ENCODE peak calls at places on chromosomes 11 and 22, in five cellular contexts. R, B, G, W and V are unnamed samples.

GRCh38 chr11:111352235-111352746 is 26.8 kb downstream of the POU2AF1 start:
- DNase-seq in B (no peak), G (no peak), R (no peak), W (no peak), V (no peak)

GRCh38 chr11:76794371-76795284 is 11.5 kb downstream of the TSKU start:
- DNase-seq in W (no peak), R (no peak), G (no peak), B (no peak), V (no peak)

GRCh38 chr11:75269367-75269660 is 28.7 kb downstream of the TPBGL start:
- DNase-seq in W (no peak), B (no peak), G (no peak), R (no peak), V (peak)

GRCh38 chr11:108663154-108663877 is 1.6 kb upstream of the DDX10 start:
- DNase-seq in R (no peak), G (no peak), B (no peak), W (no peak), V (no peak)

GRCh38 chr11:132944557-132944920 is 587.8 kb downstream of the OPCML start:
- DNase-seq in W (no peak), B (no peak), R (no peak), G (no peak), V (no peak)

GRCh38 chr11:69896250-69896649 is 77.0 kb upstream of the FGF3 start:
- DNase-seq in B (no peak), G (no peak), W (no peak), R (no peak), V (no peak)

GRCh38 chr11:17563961-17564686 is 17.1 kb downstream of the OTOG start:
- DNase-seq in R (no peak), G (no peak), B (no peak), W (no peak), V (no peak)

GRCh38 chr11:130606781-130607511 is 158.5 kb downstream of the ADAMTS15 start:
- DNase-seq in W (no peak), R (peak), G (no peak), B (no peak), V (peak)

GRCh38 chr11:24142062-24142461 is 354.8 kb upstream of the LUZP2 start:
- DNase-seq in W (no peak), G (no peak), R (no peak), B (no peak), V (no peak)

GRCh38 chr11:91538065-91538464 is 686.6 kb upstream of the FAT3 start:
- DNase-seq in B (no peak), G (no peak), R (no peak), W (no peak), V (no peak)
- TF ChIP-seq POLR2A in B (no peak), G (no peak), R (no peak), W (no peak), V (no peak)

GRCh38 chr11:65887723-65888162 is 528 bp downstream of the FIBP start:
- DNase-seq in R (no peak), B (no peak), G (no peak), W (no peak), V (no peak)

GRCh38 chr11:65890324-65891179 is at the start of gene CCDC85B:
- DNase-seq in B (peak), W (peak), R (peak), G (peak), V (peak)

GRCh38 chr11:65887026-65887722 is 1.1 kb downstream of the FIBP start:
- DNase-seq in W (no peak), R (no peak), G (no peak), B (no peak), V (peak)

GRCh38 chr11:65885808-65886536 is 2.3 kb downstream of the FIBP start:
- DNase-seq in G (no peak), W (no peak), B (no peak), R (no peak), V (no peak)

GRCh38 chr11:65888163-65888814 is at the start of gene FIBP:
- DNase-seq in B (peak), W (peak), R (peak), G (peak), V (peak)
- TF ChIP-seq POLR2A in B (peak), W (peak), R (peak), G (peak), V (peak)

GRCh38 chr11:45919806-45920530 is 2.3 kb upstream of the PEX16 start:
- DNase-seq in G (peak), R (no peak), W (peak), B (no peak), V (no peak)

GRCh38 chr11:45924036-45924915 is 1.8 kb downstream of the LARGE2 start:
- DNase-seq in G (no peak), W (no peak), B (no peak), R (no peak), V (peak)

GRCh38 chr11:45920531-45921477 is 1.7 kb upstream of the LARGE2 start:
- DNase-seq in G (no peak), W (no peak), B (no peak), R (no peak), V (no peak)

GRCh38 chr11:45922425-45923082 is at the start of gene LARGE2:
- DNase-seq in B (no peak), R (no peak), W (peak), G (no peak), V (no peak)

DNA sequence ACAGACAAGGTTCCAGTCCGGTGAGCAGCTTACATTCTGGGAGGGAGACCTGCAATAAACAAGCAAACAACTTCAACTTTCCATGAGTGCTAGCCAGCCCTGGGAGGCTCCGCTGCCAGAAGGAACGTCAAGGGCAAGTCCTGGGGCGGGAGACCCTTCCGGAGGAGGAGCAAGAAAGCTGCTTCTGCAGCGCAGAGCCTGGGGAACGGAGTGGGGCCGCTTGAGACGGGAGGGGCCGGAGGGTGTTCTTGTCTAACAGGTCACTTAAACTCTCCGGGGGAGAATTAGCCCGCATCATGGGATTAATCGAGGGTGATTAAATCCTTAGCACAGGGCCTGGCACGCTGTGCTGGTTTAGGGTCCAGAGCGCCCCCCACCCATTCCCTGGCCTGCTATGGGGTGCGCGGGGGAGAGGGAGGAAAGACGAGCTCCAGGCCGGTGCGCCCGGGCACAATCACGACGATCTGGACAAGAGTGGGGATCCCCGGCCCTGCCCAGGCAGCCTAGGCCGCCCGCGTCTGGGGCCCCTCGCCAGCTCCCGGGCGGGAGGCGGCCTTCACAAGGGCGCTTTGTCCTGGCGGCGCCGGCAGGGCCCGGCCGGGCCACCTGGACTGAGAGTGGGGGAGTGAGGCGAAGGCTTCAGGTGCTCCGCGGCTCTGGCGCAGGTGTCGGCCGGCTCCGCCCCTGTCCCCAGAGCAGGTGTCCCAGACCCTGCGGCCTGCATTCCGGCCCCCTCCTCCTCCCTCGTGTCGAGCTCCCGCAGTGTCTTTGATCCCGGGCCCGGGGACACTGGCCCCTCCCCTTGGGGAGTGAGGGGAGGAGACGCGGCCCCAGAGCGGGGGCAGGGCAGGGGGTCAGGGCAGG is 663 bp upstream of the LARGE2 start:
- DNase-seq in R (peak), G (peak), B (no peak), W (peak), V (peak)
- TF ChIP-seq POLR2A in R (no peak), G (no peak), B (no peak), W (peak), V (no peak)

GRCh38 chr22:42086051-42086450 is 4.5 kb downstream of the NDUFA6 start:
- DNase-seq in R (no peak), B (no peak), W (no peak), G (no peak), V (no peak)
- TF ChIP-seq POLR2A in R (no peak), B (no peak), W (no peak), G (no peak), V (no peak)

DNA sequence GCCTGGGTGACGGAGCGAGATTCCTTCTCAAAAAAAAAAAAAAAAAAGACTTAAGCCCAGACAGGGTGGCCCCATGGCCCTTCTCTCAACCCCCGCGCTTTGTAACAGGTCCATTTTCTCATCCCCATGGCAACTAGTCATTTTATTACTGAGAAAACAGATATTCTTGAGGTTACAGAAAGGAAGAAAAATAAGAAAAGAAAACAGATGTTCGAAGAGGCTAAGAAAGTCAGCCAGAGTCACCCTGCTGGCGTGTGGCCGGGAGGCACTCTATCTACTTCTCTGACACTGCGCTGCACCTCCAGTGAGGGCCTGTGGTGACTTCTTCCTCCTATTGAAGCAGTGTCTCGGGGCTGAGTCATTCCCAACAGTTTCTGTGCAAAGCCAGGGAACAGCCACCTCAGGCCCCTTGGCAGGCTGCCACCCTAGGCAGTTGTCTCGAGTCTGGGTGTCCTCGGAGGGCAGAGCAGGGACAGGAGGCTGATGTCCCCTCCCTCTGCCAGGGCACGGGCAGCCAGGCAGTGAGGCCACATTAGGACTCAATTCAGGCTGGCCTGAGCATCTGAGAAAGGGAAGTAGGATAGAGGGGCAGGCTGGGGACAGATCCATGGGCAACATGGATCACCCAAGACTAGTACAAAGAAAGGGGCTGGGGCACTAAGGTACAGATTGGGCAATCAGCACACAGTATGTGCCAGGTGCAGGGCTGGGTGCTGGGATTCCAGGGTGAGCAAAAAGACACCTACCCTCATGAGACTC is 16.4 kb upstream of the SYVN1 start:
- DNase-seq in R (peak), B (peak), G (peak), W (peak), V (peak)
- TF ChIP-seq POLR2A in R (no peak), B (peak), G (no peak), W (peak), V (no peak)